ENCODE peak calls at places on chromosomes 1 and 21, in eight cellular contexts. One of them, this sample, is unnamed.

GRCh38 chr1:210882414-210883221 is 251.3 kb downstream of the KCNH1 start:
- DNase-seq in small intestine: no peak
- DNase-seq in IMR-90: peak
- DNase-seq in breast epithelium: no peak
- DNase-seq in pancreas: no peak
- DNase-seq in Panc1: no peak
- DNase-seq in kidney: no peak
- DNase-seq in neural progenitor cell: no peak
- DNase-seq in this sample: no peak

GRCh38 chr1:44230796-44231195 is 17.5 kb downstream of the DMAP1 start:
- DNase-seq in IMR-90: no peak
- DNase-seq in pancreas: no peak
- DNase-seq in breast epithelium: no peak
- DNase-seq in kidney: no peak
- DNase-seq in small intestine: no peak
- DNase-seq in Panc1: no peak
- DNase-seq in neural progenitor cell: no peak
- DNase-seq in this sample: no peak

GRCh38 chr21:19256934-19257660 is 853.5 kb upstream of the TMPRSS15 start:
- DNase-seq in breast epithelium: no peak
- DNase-seq in pancreas: no peak
- DNase-seq in Panc1: no peak
- DNase-seq in kidney: no peak
- DNase-seq in IMR-90: no peak
- DNase-seq in neural progenitor cell: peak
- DNase-seq in small intestine: no peak
- DNase-seq in this sample: no peak

GRCh38 chr1:200619894-200620272 is 668 bp downstream of the KIF14 start:
- DNase-seq in small intestine: no peak
- DNase-seq in Panc1: no peak
- DNase-seq in kidney: no peak
- DNase-seq in pancreas: no peak
- DNase-seq in neural progenitor cell: no peak
- DNase-seq in IMR-90: no peak
- DNase-seq in breast epithelium: no peak
- DNase-seq in this sample: no peak

GRCh38 chr1:201250326-201251011 is 32.8 kb upstream of the PKP1 start:
- DNase-seq in neural progenitor cell: no peak
- DNase-seq in kidney: peak
- DNase-seq in small intestine: no peak
- DNase-seq in IMR-90: no peak
- DNase-seq in breast epithelium: no peak
- DNase-seq in Panc1: no peak
- DNase-seq in pancreas: no peak
- DNase-seq in this sample: peak

GRCh38 chr1:173789841-173790240 is 34.6 kb upstream of the DARS2 start:
- DNase-seq in neural progenitor cell: no peak
- DNase-seq in pancreas: no peak
- DNase-seq in Panc1: no peak
- DNase-seq in small intestine: no peak
- DNase-seq in breast epithelium: no peak
- DNase-seq in kidney: no peak
- DNase-seq in IMR-90: no peak
- DNase-seq in this sample: no peak

GRCh38 chr1:204885288-204885711 is 14.6 kb downstream of the NFASC start:
- DNase-seq in kidney: no peak
- DNase-seq in IMR-90: no peak
- DNase-seq in Panc1: no peak
- DNase-seq in neural progenitor cell: no peak
- DNase-seq in small intestine: peak
- DNase-seq in breast epithelium: peak
- DNase-seq in pancreas: no peak
- DNase-seq in this sample: no peak

GRCh38 chr1:237786066-237786719 is 104.5 kb downstream of the ZP4 start:
- DNase-seq in neural progenitor cell: no peak
- DNase-seq in small intestine: no peak
- DNase-seq in Panc1: no peak
- DNase-seq in IMR-90: no peak
- DNase-seq in kidney: no peak
- DNase-seq in pancreas: no peak
- DNase-seq in breast epithelium: no peak
- DNase-seq in this sample: no peak

GRCh38 chr1:181123173-181123572 is 34.7 kb downstream of the IER5 start:
- DNase-seq in pancreas: no peak
- DNase-seq in small intestine: no peak
- DNase-seq in Panc1: no peak
- DNase-seq in kidney: no peak
- DNase-seq in IMR-90: no peak
- DNase-seq in neural progenitor cell: no peak
- DNase-seq in breast epithelium: no peak
- DNase-seq in this sample: no peak

GRCh38 chr1:193355179-193355578 is 168.8 kb upstream of the B3GALT2 start:
- DNase-seq in neural progenitor cell: no peak
- DNase-seq in breast epithelium: no peak
- DNase-seq in small intestine: peak
- DNase-seq in kidney: no peak
- DNase-seq in IMR-90: peak
- DNase-seq in pancreas: no peak
- DNase-seq in Panc1: peak
- DNase-seq in this sample: no peak

GRCh38 chr1:193083365-193084088 is 21.7 kb downstream of the GLRX2 start:
- DNase-seq in small intestine: no peak
- DNase-seq in pancreas: no peak
- DNase-seq in kidney: no peak
- DNase-seq in breast epithelium: no peak
- DNase-seq in neural progenitor cell: no peak
- DNase-seq in Panc1: no peak
- DNase-seq in IMR-90: no peak
- DNase-seq in this sample: no peak

GRCh38 chr1:47187926-47188250 is 1.9 kb downstream of the PDZK1IP1 start:
- DNase-seq in kidney: no peak
- DNase-seq in IMR-90: no peak
- DNase-seq in neural progenitor cell: no peak
- DNase-seq in pancreas: no peak
- DNase-seq in small intestine: no peak
- DNase-seq in Panc1: no peak
- DNase-seq in breast epithelium: no peak
- DNase-seq in this sample: no peak

GRCh38 chr1:189496768-189497167 is 980.9 kb downstream of the BRINP3 start:
- DNase-seq in IMR-90: no peak
- DNase-seq in pancreas: no peak
- DNase-seq in breast epithelium: no peak
- DNase-seq in Panc1: no peak
- DNase-seq in small intestine: no peak
- DNase-seq in neural progenitor cell: no peak
- DNase-seq in kidney: no peak
- DNase-seq in this sample: no peak

GRCh38 chr1:153363641-153364040 is 6.0 kb downstream of the S100A9 start:
- DNase-seq in small intestine: no peak
- DNase-seq in pancreas: no peak
- DNase-seq in breast epithelium: no peak
- DNase-seq in neural progenitor cell: no peak
- DNase-seq in kidney: no peak
- DNase-seq in Panc1: no peak
- DNase-seq in IMR-90: no peak
- DNase-seq in this sample: peak
- H3K4me3 ChIP-seq in small intestine: no peak
- H3K4me3 ChIP-seq in pancreas: no peak
- H3K4me3 ChIP-seq in breast epithelium: no peak
- H3K4me3 ChIP-seq in neural progenitor cell: no peak
- H3K4me3 ChIP-seq in kidney: no peak
- H3K4me3 ChIP-seq in Panc1: no peak
- H3K4me3 ChIP-seq in IMR-90: no peak
- H3K4me3 ChIP-seq in this sample: no peak

GRCh38 chr1:221227872-221228337 is 348.7 kb downstream of the HLX start:
- DNase-seq in kidney: no peak
- DNase-seq in neural progenitor cell: no peak
- DNase-seq in IMR-90: no peak
- DNase-seq in pancreas: no peak
- DNase-seq in breast epithelium: peak
- DNase-seq in small intestine: no peak
- DNase-seq in Panc1: no peak
- DNase-seq in this sample: no peak

GRCh38 chr1:221230605-221231004 is 351.4 kb downstream of the HLX start:
- DNase-seq in small intestine: no peak
- DNase-seq in kidney: no peak
- DNase-seq in Panc1: no peak
- DNase-seq in IMR-90: peak
- DNase-seq in neural progenitor cell: no peak
- DNase-seq in breast epithelium: no peak
- DNase-seq in pancreas: no peak
- DNase-seq in this sample: no peak

GRCh38 chr1:221227460-221227859 is 348.2 kb downstream of the HLX start:
- DNase-seq in small intestine: no peak
- DNase-seq in kidney: no peak
- DNase-seq in breast epithelium: no peak
- DNase-seq in IMR-90: no peak
- DNase-seq in neural progenitor cell: no peak
- DNase-seq in pancreas: no peak
- DNase-seq in Panc1: no peak
- DNase-seq in this sample: no peak

GRCh38 chr1:221223281-221223680 is 344.0 kb downstream of the HLX start:
- DNase-seq in breast epithelium: no peak
- DNase-seq in IMR-90: no peak
- DNase-seq in Panc1: no peak
- DNase-seq in kidney: no peak
- DNase-seq in small intestine: no peak
- DNase-seq in pancreas: no peak
- DNase-seq in neural progenitor cell: no peak
- DNase-seq in this sample: no peak

DNA sequence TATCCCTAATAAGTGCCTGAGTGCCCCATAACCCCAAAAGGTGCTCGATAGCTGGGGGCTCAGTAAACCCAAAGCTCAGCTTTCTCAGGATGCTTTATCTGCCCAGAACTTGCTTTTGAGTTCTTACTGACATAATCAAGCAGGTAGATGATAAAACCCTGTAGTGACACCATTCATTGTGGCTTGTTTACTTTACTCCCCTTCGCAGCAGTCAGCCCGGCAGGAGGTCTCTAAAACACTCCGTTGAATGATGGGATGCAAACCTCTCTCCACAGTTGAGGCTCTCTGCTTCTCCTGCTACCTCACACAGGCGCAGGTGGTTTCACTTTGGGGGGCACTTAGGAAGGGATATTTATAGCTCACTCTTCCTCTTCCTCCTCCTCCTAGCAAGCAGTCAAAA is 349.4 kb downstream of the HLX start:
- DNase-seq in kidney: no peak
- DNase-seq in pancreas: no peak
- DNase-seq in IMR-90: no peak
- DNase-seq in Panc1: no peak
- DNase-seq in neural progenitor cell: peak
- DNase-seq in small intestine: no peak
- DNase-seq in breast epithelium: no peak
- DNase-seq in this sample: no peak
- H3K4me3 ChIP-seq in kidney: no peak
- H3K4me3 ChIP-seq in pancreas: no peak
- H3K4me3 ChIP-seq in IMR-90: no peak
- H3K4me3 ChIP-seq in Panc1: no peak
- H3K4me3 ChIP-seq in neural progenitor cell: no peak
- H3K4me3 ChIP-seq in small intestine: no peak
- H3K4me3 ChIP-seq in breast epithelium: no peak
- H3K4me3 ChIP-seq in this sample: no peak

GRCh38 chr1:234498448-234499118 is 19.6 kb upstream of the TARBP1 start:
- DNase-seq in IMR-90: no peak
- DNase-seq in neural progenitor cell: no peak
- DNase-seq in kidney: no peak
- DNase-seq in small intestine: no peak
- DNase-seq in breast epithelium: no peak
- DNase-seq in Panc1: no peak
- DNase-seq in pancreas: no peak
- DNase-seq in this sample: no peak

GRCh38 chr1:234497589-234497988 is 18.6 kb upstream of the TARBP1 start:
- DNase-seq in kidney: no peak
- DNase-seq in breast epithelium: no peak
- DNase-seq in small intestine: no peak
- DNase-seq in neural progenitor cell: no peak
- DNase-seq in Panc1: no peak
- DNase-seq in pancreas: no peak
- DNase-seq in IMR-90: no peak
- DNase-seq in this sample: no peak

GRCh38 chr1:234494049-234494448 is 15.1 kb upstream of the TARBP1 start:
- DNase-seq in neural progenitor cell: no peak
- DNase-seq in small intestine: no peak
- DNase-seq in pancreas: no peak
- DNase-seq in Panc1: no peak
- DNase-seq in breast epithelium: no peak
- DNase-seq in IMR-90: no peak
- DNase-seq in kidney: no peak
- DNase-seq in this sample: no peak

GRCh38 chr1:234499119-234500039 is 20.4 kb upstream of the TARBP1 start:
- DNase-seq in breast epithelium: peak
- DNase-seq in neural progenitor cell: peak
- DNase-seq in Panc1: peak
- DNase-seq in pancreas: peak
- DNase-seq in small intestine: peak
- DNase-seq in kidney: peak
- DNase-seq in IMR-90: peak
- DNase-seq in this sample: peak

DNA sequence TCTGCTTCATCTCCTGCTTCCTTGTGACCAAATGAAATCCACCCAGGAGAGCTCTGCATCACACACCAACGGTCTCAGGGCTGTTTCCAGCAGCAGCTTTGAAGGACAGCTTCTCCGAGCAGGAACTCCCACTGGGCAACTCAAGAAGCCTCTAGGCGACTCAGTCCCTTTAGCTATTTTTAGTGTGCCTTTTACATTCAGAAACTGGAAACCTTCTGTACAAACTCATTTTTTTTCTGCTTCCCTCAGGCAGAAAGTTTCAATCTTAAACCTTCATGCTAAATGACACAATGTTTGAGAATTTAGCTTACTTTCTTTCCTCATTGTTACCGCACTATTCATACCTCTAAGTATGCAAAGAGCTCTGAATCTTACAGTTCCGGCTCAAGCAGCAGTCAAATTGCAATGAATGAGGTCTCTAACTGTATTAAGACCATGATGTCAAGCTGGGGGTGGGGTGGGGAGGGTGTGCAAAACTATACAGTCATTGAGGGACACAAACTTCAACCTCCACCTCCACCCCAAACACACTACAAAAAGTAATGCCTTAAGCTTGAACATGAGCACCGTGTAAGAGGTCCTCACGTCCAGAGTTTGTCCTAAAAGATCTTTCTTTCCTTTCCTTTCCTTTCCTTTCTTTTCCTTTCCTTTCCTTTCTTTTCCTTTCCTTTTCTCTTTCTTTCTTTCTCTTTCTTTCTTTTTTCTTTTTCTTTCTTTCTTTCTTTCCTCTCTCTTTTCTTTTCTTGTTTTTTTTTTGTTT is 16.4 kb upstream of the TARBP1 start:
- DNase-seq in small intestine: no peak
- DNase-seq in neural progenitor cell: peak
- DNase-seq in IMR-90: peak
- DNase-seq in breast epithelium: no peak
- DNase-seq in Panc1: no peak
- DNase-seq in pancreas: no peak
- DNase-seq in kidney: no peak
- DNase-seq in this sample: no peak
- H3K4me3 ChIP-seq in small intestine: no peak
- H3K4me3 ChIP-seq in neural progenitor cell: no peak
- H3K4me3 ChIP-seq in IMR-90: peak
- H3K4me3 ChIP-seq in breast epithelium: no peak
- H3K4me3 ChIP-seq in Panc1: no peak
- H3K4me3 ChIP-seq in pancreas: no peak
- H3K4me3 ChIP-seq in kidney: no peak
- H3K4me3 ChIP-seq in this sample: no peak

GRCh38 chr1:231334079-231334666 is 3.5 kb downstream of the EXOC8 start:
- DNase-seq in neural progenitor cell: no peak
- DNase-seq in breast epithelium: no peak
- DNase-seq in IMR-90: no peak
- DNase-seq in kidney: no peak
- DNase-seq in Panc1: no peak
- DNase-seq in pancreas: no peak
- DNase-seq in small intestine: no peak
- DNase-seq in this sample: no peak
- H3K4me3 ChIP-seq in neural progenitor cell: peak
- H3K4me3 ChIP-seq in breast epithelium: peak
- H3K4me3 ChIP-seq in IMR-90: peak
- H3K4me3 ChIP-seq in kidney: peak
- H3K4me3 ChIP-seq in Panc1: peak
- H3K4me3 ChIP-seq in pancreas: no peak
- H3K4me3 ChIP-seq in small intestine: peak
- H3K4me3 ChIP-seq in this sample: peak

This sample was measured in suprapubic skin.